ENCODE peak calls at places on chromosome 7, in seven cellular contexts. T, M, C, E, K, V and W are unnamed samples.

GRCh38 chr7:54014765-54015164 is 527.4 kb upstream of the VSTM2A start:
- DNase-seq in V (no peak), T (no peak), E (no peak), M (no peak), C (no peak), K (no peak), W (no peak)

GRCh38 chr7:26868841-26869505 is 4.6 kb upstream of the SKAP2 start:
- DNase-seq in K (no peak), M (no peak), C (no peak), T (no peak), E (no peak), V (no peak), W (no peak)

GRCh38 chr7:25835191-25835590 is 316.8 kb upstream of the NFE2L3 start:
- DNase-seq in T (no peak), V (no peak), E (no peak), M (no peak), C (no peak), K (no peak), W (no peak)

GRCh38 chr7:128362670-128363069 is 1.2 kb upstream of the PRRT4 start:
- DNase-seq in E (no peak), K (no peak), T (no peak), C (no peak), V (no peak), M (no peak), W (no peak)

GRCh38 chr7:29299986-29300609 is 105.5 kb downstream of the CHN2 start:
- DNase-seq in T (no peak), E (peak), M (no peak), V (no peak), C (peak), K (no peak), W (no peak)

GRCh38 chr7:117751775-117752174 is 121.5 kb downstream of the CTTNBP2 start:
- DNase-seq in K (peak), E (no peak), T (no peak), M (no peak), V (no peak), C (no peak), W (no peak)

GRCh38 chr7:24980695-24981543 is 941 bp upstream of the OSBPL3 start:
- DNase-seq in C (peak), M (no peak), K (no peak), V (peak), T (peak), E (peak), W (no peak)

GRCh38 chr7:7157177-7157886 is 25.0 kb upstream of the C1GALT1 start:
- DNase-seq in C (peak), M (no peak), E (no peak), K (peak), T (no peak), V (no peak), W (peak)

GRCh38 chr7:71131753-71132520 is at the start of gene GALNT17:
- DNase-seq in E (no peak), T (peak), K (no peak), C (no peak), V (peak), M (peak), W (no peak)

GRCh38 chr7:135758531-135758932 is 9.9 kb upstream of the FAM180A start:
- DNase-seq in E (peak), V (no peak), T (no peak), M (peak), K (no peak), C (peak), W (no peak)

GRCh38 chr7:139054101-139054500 is 18.3 kb upstream of the ZC3HAV1L start:
- DNase-seq in T (no peak), C (no peak), E (no peak), V (no peak), M (no peak), K (no peak), W (no peak)

GRCh38 chr7:127683776-127684681 is 32.0 kb downstream of the SND1 start:
- DNase-seq in V (no peak), E (no peak), K (no peak), C (peak), M (no peak), T (no peak), W (no peak)

GRCh38 chr7:30247546-30248386 is 36.6 kb upstream of the ZNRF2 start:
- DNase-seq in C (peak), M (no peak), E (no peak), T (no peak), K (no peak), V (no peak), W (no peak)

GRCh38 chr7:143974457-143974856 is 19.8 kb downstream of the OR2F1 start:
- DNase-seq in M (no peak), T (no peak), K (no peak), E (no peak), V (no peak), C (no peak), W (no peak)

GRCh38 chr7:132422502-132423101 is 153.7 kb downstream of the PLXNA4 start:
- DNase-seq in V (no peak), M (no peak), C (peak), T (no peak), K (no peak), E (no peak), W (no peak)

GRCh38 chr7:151498495-151498894 is 21.2 kb downstream of the RHEB start:
- DNase-seq in V (no peak), M (no peak), E (no peak), T (no peak), C (no peak), K (no peak), W (no peak)

GRCh38 chr7:68438016-68438415 is 1160.3 kb upstream of the AUTS2 start:
- DNase-seq in M (no peak), T (no peak), K (no peak), V (no peak), C (no peak), E (no peak), W (no peak)

GRCh38 chr7:73738220-73738611 is 386 bp downstream of the ABHD11 start:
- DNase-seq in M (peak), K (peak), C (peak), T (no peak), E (peak), V (peak), W (peak)

GRCh38 chr7:28608226-28608625 is 195.9 kb downstream of the CREB5 start:
- DNase-seq in M (no peak), V (no peak), E (no peak), C (no peak), K (no peak), T (no peak), W (no peak)

GRCh38 chr7:13279854-13280435 is 592.5 kb downstream of the ARL4A start:
- DNase-seq in E (no peak), M (no peak), C (peak), T (no peak), V (no peak), K (no peak), W (no peak)

GRCh38 chr7:100968031-100968430 is 1.3 kb upstream of the MUC12 start:
- DNase-seq in T (no peak), M (no peak), E (no peak), V (no peak), K (no peak), C (no peak), W (no peak)

GRCh38 chr7:35723011-35723410 is 28.1 kb upstream of the HERPUD2 start:
- DNase-seq in M (no peak), E (no peak), C (no peak), K (no peak), V (no peak), T (no peak), W (no peak)

GRCh38 chr7:14639801-14640200 is 262.8 kb downstream of the DGKB start:
- DNase-seq in C (no peak), T (no peak), E (no peak), M (no peak), V (no peak), K (no peak), W (no peak)

GRCh38 chr7:26153823-26154783 is 2.1 kb downstream of the NFE2L3 start:
- DNase-seq in T (no peak), C (peak), E (no peak), K (no peak), M (no peak), V (no peak), W (no peak)

GRCh38 chr7:135994466-135995205 is 17.5 kb upstream of the MTPN start:
- DNase-seq in C (peak), K (no peak), V (no peak), T (no peak), M (no peak), E (no peak), W (no peak)

GRCh38 chr7:84370114-84370513 is 175.5 kb upstream of the SEMA3A start:
- DNase-seq in K (no peak), E (no peak), T (no peak), M (no peak), V (no peak), C (no peak), W (no peak)

GRCh38 chr7:157476201-157476600 is 139.4 kb downstream of the DNAJB6 start:
- DNase-seq in C (no peak), K (no peak), V (no peak), E (no peak), M (no peak), T (no peak), W (no peak)

GRCh38 chr7:143375298-143376034 is 5.7 kb upstream of the ZYX start:
- DNase-seq in V (no peak), E (no peak), M (no peak), K (no peak), C (no peak), T (peak), W (peak)